ENCODE peak calls at places on chromosome 15, in nine cellular contexts. O is neural progenitor cell, Q is GM12865, W is endothelial cell of umbilical vein, T is endodermal cell, H is fibroblast of pulmonary artery, X is upper lobe of left lung, B is AG09309, F is AG10803. V is an unnamed sample.

GRCh38 chr15:68783226-68784054 is 37.3 kb downstream of the ANP32A start:
- DNase-seq in O (peak; percentile 53), Q (peak; percentile 60), W (peak; percentile 32), T (peak; percentile 90), H (peak; percentile 18), X (peak; percentile 24), B (no peak), F (no peak), V (no peak)

GRCh38 chr15:77179541-77179998 is 108.7 kb upstream of the TSPAN3 start:
- DNase-seq in O (no peak), Q (peak; percentile 86), W (no peak), T (no peak), H (no peak), X (no peak), B (no peak), F (no peak), V (no peak)

GRCh38 chr15:26433818-26434217 is 339.0 kb downstream of the GABRB3 start:
- DNase-seq in O (no peak), Q (no peak), W (no peak), T (no peak), H (no peak), X (no peak), B (no peak), F (no peak), V (no peak)

GRCh38 chr15:45795487-45796069 is 160.7 kb downstream of the SQOR start:
- DNase-seq in O (peak; percentile 88), Q (peak; percentile 48), W (peak; percentile 78), T (peak; percentile 77), H (peak; percentile 80), X (no peak), B (no peak), F (peak; percentile 41), V (peak; percentile 63)

GRCh38 chr15:85025516-85026279 is 44.0 kb downstream of the PDE8A start:
- DNase-seq in O (no peak), Q (no peak), W (no peak), T (no peak), H (no peak), X (no peak), B (no peak), F (no peak), V (no peak)

GRCh38 chr15:29126208-29126536 is 143.4 kb downstream of the NSMCE3 start:
- DNase-seq in O (no peak), Q (no peak), W (no peak), T (no peak), H (no peak), X (no peak), B (no peak), F (no peak), V (no peak)

GRCh38 chr15:67076147-67076843 is 10.9 kb downstream of the SMAD3 start:
- DNase-seq in O (no peak), Q (peak; percentile 83), W (peak; percentile 95), T (no peak), H (peak; percentile 86), X (no peak), B (no peak), F (no peak), V (no peak)

GRCh38 chr15:75061272-75061671 is 37.9 kb downstream of the PPCDC start:
- DNase-seq in O (no peak), Q (peak; percentile 87), W (no peak), T (peak; percentile 17), H (no peak), X (no peak), B (no peak), F (peak; percentile 59), V (no peak)

GRCh38 chr15:64753419-64754185 is 21.8 kb downstream of the RBPMS2 start:
- DNase-seq in O (no peak), Q (peak; percentile 41), W (no peak), T (no peak), H (no peak), X (no peak), B (no peak), F (no peak), V (no peak)

GRCh38 chr15:80906159-80906775 is 83.4 kb downstream of the MESD start:
- DNase-seq in O (no peak), Q (no peak), W (no peak), T (no peak), H (no peak), X (peak; percentile 15), B (no peak), F (peak; percentile 43), V (peak; percentile 12)

GRCh38 chr15:25849431-25849921 is 13.7 kb downstream of the ATP10A start:
- DNase-seq in O (peak; percentile 28), Q (no peak), W (no peak), T (no peak), H (peak; percentile 74), X (no peak), B (peak; percentile 84), F (peak; percentile 94), V (no peak)

GRCh38 chr15:61220125-61220524 is 9.0 kb downstream of the RORA start:
- DNase-seq in O (no peak), Q (no peak), W (no peak), T (no peak), H (no peak), X (no peak), B (no peak), F (no peak), V (no peak)

GRCh38 chr15:61227269-61228024 is 1.7 kb downstream of the RORA start:
- DNase-seq in O (peak; percentile 55), Q (no peak), W (peak; percentile 41), T (peak; percentile 67), H (peak; percentile 40), X (peak; percentile 76), B (peak; percentile 27), F (peak; percentile 73), V (no peak)

GRCh38 chr15:61226313-61227250 is 2.5 kb downstream of the RORA start:
- DNase-seq in O (no peak), Q (peak; percentile 2), W (no peak), T (no peak), H (no peak), X (no peak), B (no peak), F (peak; percentile 43), V (no peak)

GRCh38 chr15:61216519-61216918 is 12.6 kb downstream of the RORA start:
- DNase-seq in O (peak; percentile 43), Q (no peak), W (no peak), T (peak; percentile 79), H (no peak), X (no peak), B (no peak), F (no peak), V (no peak)

DNA sequence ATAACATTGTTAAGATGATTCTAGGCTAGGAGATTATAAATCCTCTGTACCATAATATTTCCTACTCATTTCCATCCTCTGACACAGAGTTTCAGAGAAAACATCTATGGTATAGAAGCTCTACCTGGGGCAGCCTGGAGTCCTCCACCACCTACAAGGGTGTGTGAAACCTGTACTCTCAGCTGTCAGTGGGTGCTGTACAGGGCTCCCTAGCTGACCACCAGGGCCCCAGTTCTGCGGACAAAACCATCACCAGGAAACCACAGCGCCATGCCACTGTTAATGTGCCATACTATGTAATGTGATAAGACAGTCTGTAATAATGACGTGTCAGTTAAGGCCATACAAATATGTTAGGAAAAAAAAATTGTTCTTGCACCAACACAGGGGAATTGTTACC is 7.1 kb downstream of the RORA start:
- DNase-seq in O (no peak), Q (no peak), W (no peak), T (no peak), H (no peak), X (no peak), B (no peak), F (no peak), V (no peak)
- TF ChIP-seq CTCF in O (no peak), Q (no peak), W (no peak), T (no peak), H (no peak), X (no peak), B (no peak), F (no peak), V (no peak)

DNA sequence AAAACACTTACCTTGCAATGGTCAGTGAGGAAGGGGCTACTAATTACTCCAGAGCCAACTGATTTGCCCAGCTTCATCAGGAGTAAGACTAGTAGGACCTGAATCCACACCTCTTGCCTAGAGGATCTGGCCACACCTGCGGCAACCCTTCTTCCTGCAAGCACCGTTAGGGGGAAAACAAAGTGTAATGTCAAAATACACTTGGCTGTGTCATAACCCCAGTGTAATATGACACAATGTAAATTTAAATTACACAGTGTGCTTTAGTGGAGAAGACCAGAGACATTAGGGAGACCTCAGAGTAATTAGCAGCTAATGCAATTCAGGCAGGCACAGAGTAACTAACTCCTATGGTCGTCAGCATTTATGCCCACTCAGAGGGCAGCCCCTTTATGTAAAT is 308.5 kb upstream of the ARRDC4 start:
- DNase-seq in O (no peak), Q (no peak), W (no peak), T (no peak), H (no peak), X (no peak), B (no peak), F (no peak), V (no peak)
- H3K4me3 ChIP-seq in O (no peak overlapping the region), Q (no peak overlapping the region), W (no peak overlapping the region), T (no peak overlapping the region), H (no peak overlapping the region), X (no peak overlapping the region), B (no peak overlapping the region), F (no peak overlapping the region), V (no peak overlapping the region)

GRCh38 chr15:63122002-63122893 is 587 bp downstream of the LACTB start:
- DNase-seq in O (peak; percentile 78), Q (peak; percentile 89), W (peak; percentile 86), T (peak; percentile 99), H (peak; percentile 80), X (peak; percentile 97), B (peak; percentile 25), F (peak; percentile 75), V (no peak)
- TF ChIP-seq CTCF in O (peak; percentile 25), Q (peak; percentile 13), W (no peak), T (peak; percentile 67), H (peak; percentile 5), X (peak; percentile 33), B (peak; percentile 27), F (peak; percentile 28), V (peak; percentile 20)

GRCh38 chr15:40770147-40770721 is 454 bp downstream of the C15orf62 start:
- DNase-seq in O (no peak), Q (no peak), W (no peak), T (no peak), H (no peak), X (peak; percentile 85), B (no peak), F (no peak), V (no peak)

GRCh38 chr15:40773496-40773895 is 3.7 kb downstream of the C15orf62 start:
- DNase-seq in O (no peak), Q (no peak), W (no peak), T (no peak), H (no peak), X (no peak), B (no peak), F (no peak), V (no peak)

GRCh38 chr15:40769310-40770146 is at the start of gene C15orf62:
- DNase-seq in O (no peak), Q (peak; percentile 76), W (peak; percentile 65), T (no peak), H (peak; percentile 35), X (peak; percentile 78), B (no peak), F (no peak), V (no peak)

GRCh38 chr15:40772014-40772413 is 2.2 kb downstream of the C15orf62 start:
- DNase-seq in O (no peak), Q (no peak), W (no peak), T (no peak), H (no peak), X (peak; percentile 54), B (no peak), F (no peak), V (no peak)

GRCh38 chr15:40771242-40771641 is 1.5 kb downstream of the C15orf62 start:
- DNase-seq in O (no peak), Q (no peak), W (no peak), T (no peak), H (no peak), X (no peak), B (no peak), F (no peak), V (no peak)
- H3K4me3 ChIP-seq in O (no peak overlapping the region), Q (no peak overlapping the region), W (no peak overlapping the region), T (no peak overlapping the region), H (no peak overlapping the region), X (no peak overlapping the region), B (no peak overlapping the region), F (no peak overlapping the region), V (no peak overlapping the region)

V was measured in epithelial cell of proximal tubule.